ENCODE peak calls at places on chromosomes 13 and 19, in six cellular contexts. Z, O, T, J, N and Q are unnamed samples.
A peak's percentile ranks its signal among the peaks of the same experiment; 100 is the strongest.

GRCh38 chr19:47419037-47419783 is at the start of gene MEIS3:
- DNase-seq in J (no peak), T (no peak), Z (no peak), N (no peak), O (no peak), Q (no peak)

GRCh38 chr19:46784262-46785053 is 3.9 kb downstream of the SLC1A5 start:
- DNase-seq in Z (no peak), J (no peak), O (no peak), N (peak; percentile 82), T (peak; percentile 63), Q (peak; percentile 86)

GRCh38 chr19:41587838-41588210 is 11.9 kb downstream of the CEACAM21 start:
- DNase-seq in T (no peak), J (no peak), O (no peak), N (no peak), Z (no peak), Q (no peak)

GRCh38 chr13:63773476-63773875 is 2357.8 kb upstream of the PCDH20 start:
- DNase-seq in O (no peak), J (no peak), Z (no peak), N (no peak), T (no peak), Q (no peak)

GRCh38 chr13:97321101-97321500 is 99.0 kb downstream of the MBNL2 start:
- DNase-seq in Z (no peak), T (no peak), N (no peak), J (no peak), O (no peak), Q (no peak)

GRCh38 chr13:111005808-111006494 is 91.1 kb upstream of the ANKRD10 start:
- DNase-seq in J (no peak), T (no peak), Z (peak; percentile 90), N (peak; percentile 50), O (no peak), Q (no peak)

GRCh38 chr19:39919976-39920375 is 14.5 kb downstream of the FCGBP start:
- DNase-seq in Z (no peak), T (no peak), N (no peak), J (no peak), O (no peak), Q (no peak)

GRCh38 chr19:22354665-22355064 is 67.5 kb downstream of the ZNF98 start:
- DNase-seq in O (no peak), N (no peak), T (no peak), Z (no peak), J (no peak), Q (no peak)

GRCh38 chr13:20015763-20016162 is 57.2 kb downstream of the ZMYM2 start:
- DNase-seq in J (no peak), N (no peak), Z (no peak), T (no peak), O (no peak), Q (no peak)

GRCh38 chr13:38090913-38091312 is 221.3 kb upstream of the TRPC4 start:
- DNase-seq in J (no peak), N (no peak), O (no peak), T (no peak), Z (no peak), Q (no peak)

GRCh38 chr19:39982883-39983282 is 11.9 kb downstream of the PSMC4 start:
- DNase-seq in J (no peak), Z (no peak), N (no peak), O (no peak), T (no peak), Q (no peak)

GRCh38 chr19:48368942-48369341 is 4.8 kb downstream of the SYNGR4 start:
- DNase-seq in N (no peak), O (no peak), J (no peak), Z (peak; percentile 43), T (no peak), Q (peak; percentile 76)

GRCh38 chr19:3737487-3738205 is 23.8 kb downstream of the APBA3 start:
- DNase-seq in O (no peak), N (no peak), T (no peak), J (no peak), Z (no peak), Q (no peak)

GRCh38 chr13:30119476-30119875 is 187.9 kb downstream of the KATNAL1 start:
- DNase-seq in J (no peak), T (no peak), N (peak; percentile 62), Z (peak; percentile 6), O (no peak), Q (no peak)

GRCh38 chr13:21949818-21950429 is 279.1 kb downstream of the FGF9 start:
- DNase-seq in J (no peak), O (no peak), N (no peak), T (no peak), Z (peak; percentile 22), Q (no peak)

GRCh38 chr13:67168384-67168783 is 61.8 kb downstream of the PCDH9 start:
- DNase-seq in Z (no peak), N (no peak), T (no peak), J (no peak), O (no peak), Q (no peak)